ENCODE peak calls at places on chromosome 13, in ten cellular contexts. K is heart left ventricle; T is ovary; U is effector memory CD4-positive, alpha-beta T cell; G is hepatocyte; Y is tibial artery; H is A549; B is PC-3; W is GM23248; Q is IMR-90. N is an unnamed sample. For H3K4me1, the result is how much of the 10 kb centered on the place peaks cover.

GRCh38 chr13:80339841-80340642 is 884 bp downstream of the SPRY2 start:
- DNase-seq in G (peak), T (peak), H (no peak), K (peak), B (peak), W (peak), U (no peak), Y (peak), Q (peak), N (peak)

GRCh38 chr13:28136916-28137315 is 1.4 kb upstream of the PAN3 start:
- DNase-seq in G (peak), Q (no peak), K (no peak), T (no peak), Y (no peak), W (peak), H (no peak), U (no peak), B (peak), N (peak)

GRCh38 chr13:93309886-93310520 is 83.4 kb downstream of the GPC6 start:
- DNase-seq in G (peak), W (peak), B (peak), Y (no peak), H (no peak), U (no peak), Q (peak), K (no peak), T (no peak), N (no peak)

GRCh38 chr13:51793570-51794273 is 10.2 kb downstream of the DHRS12 start:
- DNase-seq in W (peak), G (peak), U (no peak), K (no peak), B (peak), T (no peak), Q (peak), Y (no peak), H (no peak), N (no peak)

GRCh38 chr13:34294483-34295129 is 476.7 kb downstream of the RFC3 start:
- DNase-seq in B (no peak), T (no peak), Q (no peak), U (no peak), K (peak), Y (no peak), G (no peak), W (peak), H (no peak), N (no peak)

GRCh38 chr13:109331898-109332297 is 454.5 kb downstream of the IRS2 start:
- DNase-seq in Y (no peak), U (no peak), H (no peak), K (no peak), Q (peak), T (no peak), B (peak), G (peak), W (peak), N (peak)

GRCh38 chr13:23956106-23956505 is 58.8 kb upstream of the C1QTNF9B start:
- DNase-seq in B (peak), K (no peak), H (no peak), G (peak), U (no peak), Q (peak), T (no peak), W (peak), Y (no peak), N (peak)

GRCh38 chr13:50074843-50075242 is 59.6 kb downstream of the KCNRG start:
- DNase-seq in K (no peak), T (no peak), H (no peak), U (no peak), Y (no peak), G (no peak), W (no peak), B (no peak), Q (no peak), N (no peak)

GRCh38 chr13:48405865-48406264 is 7.0 kb downstream of the LPAR6 start:
- DNase-seq in B (no peak), W (peak), T (no peak), Y (no peak), U (no peak), H (no peak), Q (peak), K (no peak), G (no peak), N (no peak)

GRCh38 chr13:48403151-48403631 is 9.7 kb downstream of the LPAR6 start:
- DNase-seq in G (no peak), T (no peak), W (peak), U (no peak), H (no peak), Q (peak), Y (no peak), K (no peak), B (no peak), N (peak)

GRCh38 chr13:48404952-48405351 is 8.0 kb downstream of the LPAR6 start:
- DNase-seq in W (peak), U (no peak), B (no peak), T (no peak), Y (no peak), G (no peak), Q (no peak), K (no peak), H (no peak), N (no peak)

GRCh38 chr13:48402325-48402962 is 10.5 kb downstream of the LPAR6 start:
- DNase-seq in K (no peak), B (no peak), Q (no peak), W (peak), H (no peak), Y (no peak), T (no peak), G (no peak), U (no peak), N (no peak)

DNA sequence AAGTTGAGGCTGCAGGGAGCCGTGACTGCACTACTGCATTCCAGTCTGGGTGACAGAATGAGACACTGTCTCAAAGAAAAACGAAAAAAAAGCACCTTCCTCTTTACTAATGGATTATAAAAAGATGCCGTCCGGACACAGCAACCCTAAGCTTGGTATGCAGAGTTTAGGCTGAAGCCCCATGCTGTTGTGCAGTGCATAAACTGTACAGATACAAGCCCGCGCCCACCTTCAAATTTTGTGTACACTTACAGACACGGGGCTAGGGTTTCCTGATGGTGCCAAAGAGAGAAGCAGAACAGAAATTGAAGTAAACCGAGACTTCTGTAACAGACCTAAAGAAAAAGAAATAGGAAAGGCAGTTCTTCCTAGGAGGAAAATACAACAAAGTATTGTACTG is 9.0 kb downstream of the LPAR6 start:
- DNase-seq in Y (peak), U (no peak), W (peak), K (no peak), B (no peak), G (no peak), Q (no peak), T (no peak), H (no peak), N (no peak)
- H3K27ac ChIP-seq in Y (peak), U (peak), W (peak), K (peak), B (no peak), G (no peak), Q (no peak), T (no peak), H (no peak), N (peak)

GRCh38 chr13:36343766-36344165 is 2.4 kb downstream of the SPART start:
- DNase-seq in G (no peak), T (peak), Y (no peak), W (no peak), B (no peak), K (no peak), Q (no peak), U (no peak), H (no peak), N (no peak)

GRCh38 chr13:36341718-36342117 is 4.5 kb downstream of the SPART start:
- DNase-seq in B (peak), U (no peak), Y (no peak), W (peak), G (no peak), K (no peak), Q (peak), T (no peak), H (no peak), N (no peak)

GRCh38 chr13:36339600-36340155 is 6.5 kb downstream of the SPART start:
- DNase-seq in Q (no peak), K (no peak), W (no peak), H (no peak), G (no peak), U (no peak), Y (no peak), B (no peak), T (no peak), N (no peak)

GRCh38 chr13:36332986-36333385 is 13.2 kb downstream of the SPART start:
- DNase-seq in Q (peak), Y (no peak), U (no peak), K (no peak), W (peak), B (peak), T (no peak), H (no peak), G (no peak), N (no peak)

GRCh38 chr13:36337938-36338337 is 8.3 kb downstream of the SPART start:
- DNase-seq in Y (no peak), U (no peak), B (no peak), Q (no peak), H (no peak), G (no peak), W (no peak), T (no peak), K (no peak), N (no peak)
- H3K4me1 ChIP-seq in Y (under half), U (under half), B (under half), Q (under half), H (under half), G (under half), W (under half), T (under half), K (under half), N (under half)

DNA sequence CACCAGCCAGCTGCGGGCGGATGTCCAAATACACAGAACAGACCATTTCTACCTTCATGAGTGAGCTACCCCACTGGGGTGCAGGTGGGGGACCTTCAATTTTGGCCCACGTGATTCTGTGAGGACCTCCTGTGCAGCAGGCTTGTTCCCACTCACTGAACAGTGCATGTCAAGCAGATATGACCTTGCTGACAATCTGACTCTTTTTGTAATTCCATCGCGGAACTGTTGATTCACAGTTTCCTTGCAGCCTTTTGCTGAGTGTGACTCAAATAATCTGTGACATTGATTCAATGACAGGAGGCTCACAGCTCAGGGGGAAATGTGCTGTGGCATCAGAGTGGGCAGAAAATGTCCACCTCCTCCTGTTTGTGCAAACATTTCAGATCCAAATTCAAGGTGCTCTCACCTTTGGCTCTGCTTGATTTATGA is 170.2 kb upstream of the KL start:
- DNase-seq in G (no peak), H (no peak), K (no peak), W (no peak), Y (no peak), T (no peak), B (peak), U (no peak), Q (no peak), N (no peak)
- H3K27ac ChIP-seq in G (no peak), H (no peak), K (no peak), W (no peak), Y (no peak), T (no peak), B (no peak), U (no peak), Q (no peak), N (no peak)

DNA sequence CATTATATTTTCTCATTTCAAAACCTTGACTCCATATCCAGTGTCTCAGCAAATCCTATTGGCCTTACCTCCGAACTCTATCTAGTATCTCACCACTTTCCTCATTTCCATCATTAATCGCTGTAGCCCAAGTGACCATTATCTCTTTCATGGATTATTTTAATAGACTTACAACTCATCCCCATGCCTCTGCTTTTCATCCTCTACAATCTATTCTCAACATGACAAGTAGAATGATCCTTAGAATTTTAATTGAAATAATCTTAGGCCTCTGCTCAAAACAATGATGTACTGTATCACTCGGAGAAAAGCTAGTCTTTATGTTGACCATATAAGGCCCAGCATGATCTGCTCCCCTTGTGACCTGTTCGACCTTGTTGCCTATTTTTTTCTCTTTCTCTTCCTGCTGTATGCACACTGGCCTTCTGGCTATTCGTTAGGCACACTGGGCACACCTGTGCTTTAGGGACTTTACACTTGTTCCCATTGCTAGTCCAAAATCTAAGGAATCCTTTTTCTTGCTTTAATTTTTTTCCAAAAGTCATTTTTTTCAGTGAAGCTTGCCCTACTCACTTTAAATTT is 21.4 kb downstream of the DNAJC15 start:
- DNase-seq in B (no peak), Q (no peak), T (no peak), W (no peak), G (no peak), U (no peak), Y (no peak), K (no peak), H (no peak), N (peak)
- H3K4me1 ChIP-seq in B (under half), Q (under half), T (under half), W (under half), G (under half), U (under half), Y (under half), K (under half), H (under half), N (under half)

GRCh38 chr13:57136093-57136492 is 4.6 kb upstream of the PRR20A start:
- DNase-seq in H (no peak), G (no peak), Y (no peak), Q (no peak), K (no peak), W (no peak), U (no peak), B (no peak), T (no peak), N (no peak)

GRCh38 chr13:57138988-57139387 is 1.7 kb upstream of the PRR20A start:
- DNase-seq in K (no peak), W (no peak), T (no peak), U (no peak), Y (no peak), G (no peak), B (no peak), H (no peak), Q (no peak), N (no peak)

DNA sequence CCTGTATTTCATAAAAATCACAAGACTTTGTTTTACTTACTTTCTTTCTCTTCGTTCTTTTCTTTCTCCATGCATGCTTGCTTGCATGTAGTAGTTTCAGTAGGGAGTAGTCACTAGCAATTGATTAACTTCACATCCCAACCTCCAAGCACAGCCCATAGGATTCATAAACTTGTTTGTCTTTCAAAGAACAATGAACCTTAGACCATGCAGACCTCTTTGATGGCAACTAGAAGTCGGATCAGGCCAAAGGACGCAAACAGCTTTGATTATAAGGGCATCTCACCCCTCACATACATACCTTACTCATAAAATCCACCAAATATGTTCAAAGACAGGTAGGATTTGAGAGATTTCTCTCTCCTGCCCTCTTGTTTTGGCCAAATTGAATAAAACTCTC is 3.1 kb upstream of the PRR20A start:
- DNase-seq in W (no peak), T (no peak), Q (no peak), Y (no peak), K (no peak), B (no peak), U (no peak), G (peak), H (no peak), N (peak)
- H3K27ac ChIP-seq in W (no peak), T (no peak), Q (no peak), Y (no peak), K (no peak), B (no peak), U (no peak), G (no peak), H (no peak), N (no peak)

GRCh38 chr13:53015044-53015443 is 13.6 kb upstream of the OLFM4 start:
- DNase-seq in Q (no peak), K (no peak), T (no peak), H (no peak), U (no peak), W (no peak), B (no peak), Y (no peak), G (no peak), N (peak)
- H3K4me1 ChIP-seq in Q (under half), K (under half), T (under half), H (under half), U (under half), W (under half), B (under half), Y (under half), G (under half), N (under half)

GRCh38 chr13:40109324-40109958 is 454.0 kb downstream of the COG6 start:
- DNase-seq in T (no peak), G (peak), Q (peak), U (no peak), K (no peak), W (peak), Y (peak), H (peak), B (peak), N (no peak)
- H3K27ac ChIP-seq in T (no peak), G (peak), Q (no peak), U (no peak), K (no peak), W (peak), Y (no peak), H (peak), B (peak), N (no peak)

DNA sequence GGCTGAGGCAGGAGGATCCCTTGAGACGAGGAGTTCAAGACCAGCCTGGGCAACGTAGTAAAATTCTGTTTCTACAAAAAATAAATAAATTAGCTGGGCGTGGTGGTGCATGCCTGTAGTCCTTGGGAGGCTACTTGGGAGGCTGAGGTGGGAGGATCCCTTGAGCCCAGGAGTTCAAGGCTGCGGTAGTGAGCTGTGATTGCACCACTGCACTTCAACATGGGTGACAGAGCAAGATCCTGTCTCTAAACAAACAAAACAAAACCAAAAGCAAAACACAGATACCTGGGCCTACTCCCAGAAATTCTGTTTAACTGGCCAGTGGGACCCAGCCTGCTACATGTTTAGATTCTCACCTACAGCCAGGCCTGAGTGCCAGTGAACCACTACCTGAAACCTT is 74.6 kb upstream of the MEDAG start:
- DNase-seq in H (no peak), G (no peak), Y (no peak), U (no peak), B (peak), K (no peak), W (no peak), Q (no peak), T (no peak), N (no peak)
- H3K4me1 ChIP-seq in H (under half), G (half or more), Y (under half), U (under half), B (under half), K (under half), W (under half), Q (under half), T (under half), N (under half)

DNA sequence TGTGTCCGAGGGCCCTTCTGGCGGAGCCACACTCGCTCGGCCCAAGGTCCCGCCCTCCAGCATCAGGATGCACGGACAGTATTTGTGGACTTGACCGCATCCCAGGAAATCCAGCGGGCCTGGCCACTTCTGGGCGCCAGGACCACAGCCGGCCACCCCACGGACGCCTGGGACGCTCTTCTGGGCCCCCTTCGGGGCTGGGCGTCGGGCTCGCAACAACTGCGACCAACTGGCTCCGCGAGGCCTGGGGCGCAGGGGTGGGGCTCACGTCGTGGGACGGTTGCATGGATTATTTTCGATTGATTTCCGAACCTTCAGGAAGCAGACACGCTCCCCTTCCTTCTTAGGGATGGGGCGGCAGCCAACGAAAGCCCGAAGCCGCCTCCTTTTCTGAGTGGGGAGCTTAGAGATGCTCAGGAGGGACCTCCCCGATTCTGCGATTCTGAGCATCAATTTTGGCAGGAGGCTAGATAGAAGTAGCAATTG is 521 bp upstream of the NUP58 start:
- DNase-seq in W (no peak), K (peak), H (no peak), U (peak), T (peak), B (no peak), Y (no peak), Q (no peak), G (no peak), N (no peak)
- H3K27ac ChIP-seq in W (peak), K (peak), H (peak), U (peak), T (peak), B (no peak), Y (peak), Q (peak), G (peak), N (peak)

N was measured in small intestine.